ENCODE peak calls at places on chromosomes 2 and 18, in nine cellular contexts. M is ELR; S is T-helper 1 cell; R is adrenal gland; O is dermis blood vessel endothelial cell; U is RPMI8226; F is A673; K is activated naive CD4-positive, alpha-beta T cell treated with anti-CD3 and anti-CD28 coated beads for 36 hours; N is bronchial epithelial cell. D is an unnamed sample.

GRCh38 chr2:54455584-54456525 is at the start of gene SPTBN1:
- DNase-seq in U (no peak), R (peak; percentile 91), F (peak; percentile 94), S (peak; percentile 7), O (peak; percentile 95), M (peak; percentile 88), K (peak; percentile 34), N (peak; percentile 32), D (peak; percentile 83)

GRCh38 chr2:57882895-57883515 is 163.6 kb upstream of the VRK2 start:
- DNase-seq in N (no peak), U (no peak), S (no peak), K (no peak), F (no peak), O (no peak), R (no peak), M (no peak), D (no peak)

GRCh38 chr2:110713508-110714362 is 18.6 kb upstream of the ACOXL start:
- DNase-seq in O (no peak), M (peak; percentile 12), S (no peak), U (peak; percentile 47), N (peak; percentile 76), F (no peak), K (peak; percentile 39), R (no peak), D (no peak)

GRCh38 chr2:240640939-240641338 is 15.7 kb downstream of the GPR35 start:
- DNase-seq in K (no peak), O (peak; percentile 26), N (no peak), S (no peak), R (no peak), U (no peak), M (peak; percentile 26), F (peak; percentile 45), D (peak; percentile 3)

GRCh38 chr18:79510731-79511141 is 115.0 kb downstream of the NFATC1 start:
- DNase-seq in K (peak; percentile 1), S (no peak), M (no peak), U (no peak), N (no peak), O (no peak), F (no peak), R (peak; percentile 3), D (no peak)

GRCh38 chr2:55224761-55225261 is 7.3 kb downstream of the CLHC1 start:
- DNase-seq in O (no peak), M (no peak), S (no peak), F (no peak), N (no peak), R (peak; percentile 79), U (no peak), K (no peak), D (no peak)

GRCh38 chr2:16049406-16049805 is 109.1 kb downstream of the MYCN start:
- DNase-seq in R (no peak), U (no peak), S (no peak), M (no peak), O (no peak), K (no peak), N (no peak), F (no peak), D (no peak)

GRCh38 chr2:161307676-161308075 is 549 bp upstream of the PSMD14 start:
- DNase-seq in N (peak; percentile 4), R (no peak), F (no peak), K (no peak), U (no peak), O (peak; percentile 10), M (peak; percentile 10), S (no peak), D (no peak)

GRCh38 chr18:70420151-70420898 is 131.5 kb downstream of the SOCS6 start:
- DNase-seq in K (no peak), M (peak; percentile 89), U (no peak), O (peak; percentile 57), S (no peak), N (peak; percentile 63), F (no peak), R (no peak), D (peak; percentile 70)

GRCh38 chr2:182064024-182064880 is 78.6 kb downstream of the PPP1R1C start:
- DNase-seq in O (peak; percentile 4), S (no peak), N (no peak), K (no peak), M (no peak), F (peak; percentile 46), R (no peak), U (no peak), D (no peak)

GRCh38 chr2:64288321-64288931 is 144.2 kb upstream of the PELI1 start:
- DNase-seq in S (no peak), M (peak; percentile 38), N (no peak), U (no peak), O (peak; percentile 79), R (no peak), F (no peak), K (no peak), D (peak; percentile 83)

GRCh38 chr2:3194828-3195227 is 182.8 kb downstream of the EIPR1 start:
- DNase-seq in K (no peak), O (no peak), F (no peak), U (no peak), N (no peak), M (no peak), R (no peak), S (no peak), D (no peak)

GRCh38 chr18:274313-274712 is 6.5 kb upstream of the THOC1 start:
- DNase-seq in O (no peak), M (no peak), K (no peak), R (no peak), S (no peak), N (no peak), U (no peak), F (no peak), D (no peak)

GRCh38 chr18:35778850-35779634 is 193.4 kb upstream of the RMP24 start:
- DNase-seq in U (no peak), N (no peak), K (no peak), S (no peak), R (no peak), F (no peak), O (no peak), M (no peak), D (no peak)

GRCh38 chr2:53989210-53989862 is 18.5 kb upstream of the PSME4 start:
- DNase-seq in N (peak; percentile 63), U (no peak), R (no peak), M (no peak), F (no peak), K (no peak), S (no peak), O (no peak), D (no peak)

GRCh38 chr2:128489580-128490273 is 171.1 kb upstream of the HS6ST1 start:
- DNase-seq in M (no peak), R (no peak), U (peak; percentile 27), F (no peak), S (no peak), O (no peak), N (peak; percentile 5), K (no peak), D (no peak)

GRCh38 chr2:86052265-86052664 is 53.4 kb downstream of the POLR1A start:
- DNase-seq in O (no peak), S (no peak), R (no peak), K (no peak), U (no peak), M (no peak), N (no peak), F (no peak), D (no peak)

GRCh38 chr18:48687694-48688042 is 148.8 kb downstream of the CTIF start:
- DNase-seq in R (no peak), K (no peak), U (no peak), S (no peak), O (no peak), M (no peak), N (no peak), F (no peak), D (no peak)

GRCh38 chr2:171522057-171522803 is at the start of gene CYBRD1:
- DNase-seq in O (peak; percentile 69), R (peak; percentile 91), F (peak; percentile 24), U (no peak), M (peak; percentile 82), S (no peak), N (peak; percentile 22), K (peak; percentile 25), D (peak; percentile 79)

GRCh38 chr18:12606592-12607315 is 51.2 kb downstream of the SPIRE1 start:
- DNase-seq in F (peak; percentile 55), S (no peak), R (no peak), M (peak; percentile 86), K (no peak), U (peak; percentile 9), N (peak; percentile 88), O (peak; percentile 81), D (no peak)

GRCh38 chr18:10953672-10954071 is 195.7 kb downstream of the PIEZO2 start:
- DNase-seq in U (peak; percentile 81), M (no peak), O (no peak), K (no peak), R (no peak), S (no peak), N (no peak), F (no peak), D (no peak)

GRCh38 chr2:239308696-239309397 is 92.0 kb downstream of the HDAC4 start:
- DNase-seq in O (no peak), R (peak; percentile 46), U (no peak), N (no peak), K (no peak), M (no peak), F (no peak), S (no peak), D (peak; percentile 65)

GRCh38 chr18:45785015-45785597 is 40.4 kb upstream of the SIGLEC15 start:
- DNase-seq in F (no peak), O (no peak), S (no peak), N (peak; percentile 54), R (no peak), K (peak; percentile 31), U (peak; percentile 23), M (no peak), D (no peak)

GRCh38 chr18:55821219-55821618 is 233.2 kb upstream of the TCF4 start:
- DNase-seq in R (no peak), F (no peak), K (no peak), N (peak; percentile 76), M (peak; percentile 26), U (no peak), S (no peak), O (no peak), D (no peak)

GRCh38 chr2:75592028-75592427 is 31.3 kb upstream of the EVA1A start:
- DNase-seq in O (no peak), M (peak; percentile 94), N (peak; percentile 96), F (peak; percentile 56), R (peak; percentile 27), U (no peak), S (no peak), K (peak; percentile 17), D (no peak)

GRCh38 chr2:226647626-226648518 is 151.7 kb downstream of the IRS1 start:
- DNase-seq in F (no peak), N (no peak), S (no peak), O (no peak), U (no peak), R (no peak), M (no peak), K (no peak), D (no peak)

GRCh38 chr2:202508686-202509085 is 126.1 kb upstream of the FAM117B start:
- DNase-seq in M (peak; percentile 30), O (no peak), S (no peak), N (no peak), U (no peak), K (no peak), F (no peak), R (no peak), D (no peak)

GRCh38 chr18:54405290-54405689 is 47.6 kb downstream of the C18orf54 start:
- DNase-seq in R (no peak), K (no peak), O (no peak), N (no peak), M (no peak), U (no peak), S (no peak), F (no peak), D (no peak)

GRCh38 chr2:11582526-11583202 is 48.8 kb downstream of the GREB1 start:
- DNase-seq in K (peak; percentile 81), R (peak; percentile 46), O (peak; percentile 77), M (peak; percentile 54), U (peak; percentile 66), S (peak; percentile 37), N (peak; percentile 43), F (peak; percentile 81), D (no peak)

GRCh38 chr2:241066893-241067341 is 35.2 kb downstream of the MTERF4 start:
- DNase-seq in N (no peak), F (no peak), R (no peak), K (no peak), M (peak; percentile 26), U (peak; percentile 11), O (peak; percentile 29), S (no peak), D (no peak)

GRCh38 chr2:27954261-27954673 is 63.7 kb downstream of the BABAM2 start:
- DNase-seq in M (peak; percentile 47), F (peak; percentile 37), U (no peak), S (no peak), K (no peak), R (no peak), O (peak; percentile 53), N (no peak), D (no peak)

D was measured in GM04504.